ENCODE peak calls at places on chromosomes 4 and X, in four cellular contexts. X is H1, D is GM12878, Q is HepG2. W is an unnamed sample.
A peak's percentile ranks its signal among the peaks of the same experiment; 100 is the strongest.

GRCh38 chrX:47047989-47048388 is 30.3 kb upstream of the RGN start:
- DNase-seq in X (no peak), D (no peak), Q (no peak), W (no peak)

GRCh38 chrX:15737957-15738685 is at the start of gene CA5B:
- DNase-seq in X (peak; percentile 89), D (peak; percentile 87), Q (no peak), W (peak; percentile 94)

GRCh38 chr4:183540498-183540953 is 35.7 kb downstream of the ING2 start:
- DNase-seq in X (no peak), D (no peak), Q (no peak), W (no peak)

GRCh38 chr4:40401646-40402045 is 66.5 kb downstream of the CHRNA9 start:
- DNase-seq in X (no peak), D (no peak), Q (no peak), W (peak; percentile 74)

GRCh38 chrX:8783100-8784098 is 17.8 kb downstream of the FAM9A start:
- DNase-seq in X (peak; percentile 10), D (no peak), Q (peak; percentile 6), W (peak; percentile 41)

GRCh38 chr4:18318682-18319410 is 297.3 kb upstream of the LCORL start:
- DNase-seq in X (no peak), D (no peak), Q (no peak), W (peak; percentile 80)

GRCh38 chrX:118383120-118383519 is 37.2 kb downstream of the WDR44 start:
- DNase-seq in X (no peak), D (no peak), Q (no peak), W (no peak)

GRCh38 chr4:73518340-73518739 is 36.8 kb downstream of the AFM start:
- DNase-seq in X (no peak), D (no peak), Q (peak; percentile 30), W (no peak)

GRCh38 chr4:76357981-76358380 is 51.4 kb downstream of the STBD1 start:
- DNase-seq in X (no peak), D (no peak), Q (no peak), W (no peak)

GRCh38 chr4:8534129-8534528 is 46.1 kb upstream of the GPR78 start:
- DNase-seq in X (peak; percentile 77), D (peak; percentile 89), Q (no peak), W (no peak)

GRCh38 chrX:35351212-35351611 is 408.6 kb downstream of the FAM47B start:
- DNase-seq in X (no peak), D (no peak), Q (no peak), W (no peak)

GRCh38 chrX:49754238-49754857 is 58.6 kb upstream of the PAGE1 start:
- DNase-seq in X (no peak), D (no peak), Q (peak; percentile 24), W (peak; percentile 43)

GRCh38 chr4:138669479-138670165 is 346.0 kb upstream of the NOCT start:
- DNase-seq in X (no peak), D (no peak), Q (no peak), W (no peak)

GRCh38 chr4:107472265-107472948 is 247.6 kb downstream of the PAPSS1 start:
- DNase-seq in X (no peak), D (no peak), Q (no peak), W (peak; percentile 18)

GRCh38 chr4:121707344-121707743 is 10.6 kb upstream of the ANXA5 start:
- DNase-seq in X (no peak), D (no peak), Q (no peak), W (no peak)

GRCh38 chrX:16665089-16665488 is 15.1 kb downstream of the S100G start:
- DNase-seq in X (no peak), D (no peak), Q (no peak), W (no peak)

GRCh38 chrX:9534686-9535085 is 69.8 kb downstream of the TBL1X start:
- DNase-seq in X (no peak), D (no peak), Q (peak; percentile 9), W (no peak)

GRCh38 chr4:171378323-171378722 is 434.9 kb upstream of the GALNTL6 start:
- DNase-seq in X (no peak), D (no peak), Q (no peak), W (no peak)

GRCh38 chr4:61889117-61889516 is 689.0 kb downstream of the ADGRL3 start:
- DNase-seq in X (no peak), D (no peak), Q (no peak), W (no peak)

GRCh38 chr4:8373270-8373972 is 67.1 kb downstream of the ACOX3 start:
- DNase-seq in X (no peak), D (no peak), Q (no peak), W (no peak)

GRCh38 chrX:154486052-154486395 is 391 bp downstream of the UBL4A start:
- DNase-seq in X (no peak), D (no peak), Q (no peak), W (peak; percentile 56)

GRCh38 chrX:119654112-119654531 is 38.8 kb downstream of the SEPTIN6 start:
- DNase-seq in X (no peak), D (no peak), Q (no peak), W (peak; percentile 12)

GRCh38 chr4:5798447-5798846 is 87.4 kb downstream of the EVC start:
- DNase-seq in X (no peak), D (no peak), Q (no peak), W (no peak)

GRCh38 chr4:114108869-114109268 is 129.4 kb upstream of the ARSJ start:
- DNase-seq in X (no peak), D (peak; percentile 15), Q (peak; percentile 0), W (peak; percentile 22)

GRCh38 chr4:9924750-9925149 is 96.5 kb downstream of the SLC2A9 start:
- DNase-seq in X (no peak), D (no peak), Q (no peak), W (no peak)

GRCh38 chrX:69313622-69314290 is 148.5 kb upstream of the PJA1 start:
- DNase-seq in X (no peak), D (no peak), Q (no peak), W (peak; percentile 8)

GRCh38 chrX:111244238-111244750 is 26.0 kb downstream of the CAPN6 start:
- DNase-seq in X (no peak), D (no peak), Q (peak; percentile 0), W (peak; percentile 50)

GRCh38 chr4:158229768-158230167 is 19.5 kb downstream of the TMEM144 start:
- DNase-seq in X (no peak), D (no peak), Q (no peak), W (no peak)

GRCh38 chr4:114879916-114880315 is 233.5 kb downstream of the NDST4 start:
- DNase-seq in X (no peak), D (no peak), Q (no peak), W (no peak)

GRCh38 chr4:183443609-183444148 is 757 bp upstream of the CDKN2AIP start:
- DNase-seq in X (peak; percentile 25), D (no peak), Q (no peak), W (no peak)

GRCh38 chr4:41202356-41202755 is 12.0 kb downstream of the APBB2 start:
- DNase-seq in X (no peak), D (no peak), Q (no peak), W (no peak)

GRCh38 chrX:80423000-80423399 is 2.8 kb downstream of the TENT5D start:
- DNase-seq in X (no peak), D (no peak), Q (no peak), W (no peak)

GRCh38 chr4:185307136-185307950 is 88.4 kb downstream of the LRP2BP start:
- DNase-seq in X (peak; percentile 19), D (peak; percentile 97), Q (no peak), W (no peak)

GRCh38 chr4:185304541-185304940 is 91.2 kb downstream of the LRP2BP start:
- DNase-seq in X (no peak), D (no peak), Q (no peak), W (no peak)

GRCh38 chr4:185304944-185305690 is 90.6 kb downstream of the LRP2BP start:
- DNase-seq in X (peak; percentile 25), D (peak; percentile 68), Q (peak; percentile 30), W (peak; percentile 28)

GRCh38 chr4:185309770-185310169 is 86.0 kb downstream of the LRP2BP start:
- DNase-seq in X (no peak), D (peak; percentile 78), Q (no peak), W (no peak)

GRCh38 chr4:185305979-185306442 is 89.7 kb downstream of the LRP2BP start:
- DNase-seq in X (peak; percentile 64), D (no peak), Q (no peak), W (no peak)
- TF ChIP-seq TCF12 in X (no peak), D (no peak), Q (no peak), W (peak; percentile 63)

DNA sequence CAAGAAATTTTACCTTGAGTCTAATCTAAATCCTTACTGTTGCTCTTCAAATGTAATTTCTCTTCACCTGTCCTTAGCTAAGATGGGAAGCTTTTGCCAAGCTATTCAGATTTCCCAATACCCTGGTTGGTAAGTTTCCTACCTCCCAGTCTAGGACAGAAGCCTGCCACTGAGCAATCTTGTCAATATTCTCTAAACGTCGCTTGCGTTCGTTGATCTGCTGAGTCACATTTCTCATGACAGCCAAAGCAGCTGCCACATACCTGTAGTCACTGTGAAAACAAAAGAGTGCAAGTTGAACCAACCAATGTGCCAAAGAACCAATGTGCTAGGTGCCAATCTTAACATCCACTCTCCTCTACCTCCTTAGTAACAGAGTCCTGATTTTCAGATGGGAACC is 111.1 kb downstream of the ARHGEF9 start:
- DNase-seq in X (no peak), D (no peak), Q (no peak), W (no peak)
- TF ChIP-seq JUND in X (no peak), D (no peak), Q (no peak), W (no peak)

GRCh38 chr4:15653864-15654391 is 1.2 kb downstream of the FBXL5 start:
- DNase-seq in X (no peak), D (no peak), Q (peak; percentile 31), W (peak; percentile 54)

GRCh38 chr4:15652191-15652590 is 3.0 kb downstream of the FBXL5 start:
- DNase-seq in X (no peak), D (no peak), Q (no peak), W (no peak)

GRCh38 chr4:15653430-15653829 is 1.7 kb downstream of the FBXL5 start:
- DNase-seq in X (no peak), D (no peak), Q (no peak), W (no peak)

GRCh38 chr4:15649914-15650545 is 5.1 kb downstream of the FBXL5 start:
- DNase-seq in X (no peak), D (peak; percentile 45), Q (peak; percentile 59), W (peak; percentile 52)

DNA sequence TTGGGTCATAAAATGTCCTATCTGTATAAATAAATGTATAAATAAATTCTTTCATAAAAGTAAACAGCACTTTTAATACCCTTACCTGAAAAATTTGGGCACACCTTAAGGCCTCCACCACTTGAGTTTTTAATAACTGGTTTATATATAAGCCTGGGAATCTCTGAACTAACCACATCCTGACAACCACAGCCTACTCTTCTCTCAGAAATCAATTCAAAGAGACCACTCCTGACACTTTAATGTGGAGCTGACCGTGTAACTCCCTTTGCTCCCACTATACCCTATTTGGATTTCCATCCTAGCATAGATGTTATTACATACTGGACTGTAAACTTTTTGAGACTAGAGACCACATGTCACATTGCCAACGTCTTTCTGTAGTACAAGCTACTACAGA is 3.5 kb downstream of the FBXL5 start:
- DNase-seq in X (no peak), D (no peak), Q (no peak), W (no peak)
- H3K4me1 ChIP-seq in X (peaks cover 11% of the 10 kb centered on the region), D (peaks cover 29% of the 10 kb centered on the region), Q (peaks cover 45% of the 10 kb centered on the region), W (peaks cover 22% of the 10 kb centered on the region)

DNA sequence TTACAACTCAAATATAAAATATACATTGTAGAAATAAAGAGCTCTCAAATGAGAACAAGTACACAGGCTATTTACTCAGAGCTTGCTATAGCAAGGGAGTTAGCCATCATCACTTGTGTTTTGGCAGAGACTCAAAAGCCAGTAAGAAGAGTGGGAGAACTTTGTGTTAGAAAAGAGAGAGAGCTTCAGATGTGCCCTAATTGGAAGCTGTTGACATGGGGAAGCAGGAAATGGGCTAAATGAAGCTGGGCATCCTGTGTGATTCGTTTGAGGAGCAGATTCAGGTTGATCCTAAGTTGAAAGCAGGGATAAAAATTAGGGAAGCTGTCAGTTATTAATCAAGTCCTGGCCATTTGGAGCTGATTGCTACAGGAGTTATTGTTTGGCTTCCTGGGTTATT is 207.4 kb upstream of the MAOA start:
- DNase-seq in X (no peak), D (no peak), Q (no peak), W (no peak)
- TF ChIP-seq TCF12 in X (no peak), D (no peak), Q (no peak), W (no peak)